ENCODE peak calls at places on chromosomes 11 and 22, in six cellular contexts. W, X, O, Z, T and Q are unnamed samples.

GRCh38 chr11:77322506-77322905 is 21.0 kb upstream of the GDPD4 start:
- DNase-seq in W (no peak), O (no peak), X (no peak), T (peak), Z (no peak), Q (no peak)

GRCh38 chr11:116842909-116843308 is 5.5 kb upstream of the APOA1 start:
- DNase-seq in Z (no peak), T (no peak), O (no peak), X (no peak), W (no peak), Q (no peak)

GRCh38 chr22:38462960-38463784 is 4.7 kb upstream of the KDELR3 start:
- DNase-seq in O (no peak), W (peak), X (no peak), T (no peak), Z (no peak), Q (peak)

GRCh38 chr11:78339483-78339882 is 78.1 kb downstream of the GAB2 start:
- DNase-seq in Z (no peak), T (no peak), X (no peak), O (no peak), W (peak), Q (no peak)

GRCh38 chr11:115377882-115378296 is 126.3 kb downstream of the CADM1 start:
- DNase-seq in X (no peak), T (peak), O (no peak), W (no peak), Z (no peak), Q (peak)

GRCh38 chr11:68412593-68413475 is 47.7 kb upstream of the PPP6R3 start:
- DNase-seq in X (no peak), W (no peak), T (peak), O (no peak), Z (peak), Q (no peak)

GRCh38 chr11:74749127-74749964 is 697 bp downstream of the RNF169 start:
- DNase-seq in X (peak), Z (no peak), W (peak), O (peak), T (peak), Q (peak)

GRCh38 chr22:40329021-40329456 is 17.3 kb upstream of the ADSL start:
- DNase-seq in X (no peak), T (no peak), Z (no peak), O (no peak), W (peak), Q (no peak)

GRCh38 chr22:22750335-22751042 is 106.1 kb downstream of the GGTLC2 start:
- DNase-seq in T (no peak), X (no peak), W (no peak), Z (no peak), O (no peak), Q (no peak)

GRCh38 chr11:121435796-121436511 is 16.2 kb upstream of the SORL1 start:
- DNase-seq in O (no peak), W (no peak), Z (no peak), T (no peak), X (no peak), Q (no peak)

GRCh38 chr22:44692662-44693007 is 9.4 kb upstream of the PRR5 start:
- DNase-seq in Z (no peak), O (no peak), X (no peak), W (no peak), T (no peak), Q (no peak)

GRCh38 chr11:34997872-34998548 is 81.6 kb downstream of the PDHX start:
- DNase-seq in Z (no peak), W (no peak), X (no peak), T (peak), O (peak), Q (no peak)

GRCh38 chr11:12137938-12138731 is 27.7 kb downstream of the MICAL2 start:
- DNase-seq in X (no peak), T (peak), O (peak), W (no peak), Z (no peak), Q (no peak)

GRCh38 chr11:6563121-6563619 is 40.2 kb downstream of the RRP8 start:
- DNase-seq in X (no peak), T (no peak), Z (no peak), W (peak), O (no peak), Q (no peak)

GRCh38 chr11:61769169-61769920 is 16.9 kb downstream of the MYRF start:
- DNase-seq in T (peak), Z (no peak), W (peak), X (peak), O (no peak), Q (peak)

GRCh38 chr11:62579252-62579651 is 5.6 kb upstream of the EEF1G start:
- DNase-seq in T (no peak), X (no peak), Z (no peak), W (no peak), O (no peak), Q (no peak)

GRCh38 chr11:105361651-105362050 is 222.1 kb upstream of the CARD18 start:
- DNase-seq in X (no peak), O (no peak), Z (no peak), T (no peak), W (no peak), Q (no peak)

GRCh38 chr11:32893091-32893946 is 708 bp downstream of the QSER1 start:
- DNase-seq in W (peak), O (peak), Z (no peak), T (peak), X (peak), Q (peak)

GRCh38 chr22:49212002-49212401 is 615.7 kb downstream of the BRD1 start:
- DNase-seq in T (no peak), O (no peak), W (no peak), X (no peak), Z (no peak), Q (no peak)

GRCh38 chr22:45082795-45083194 is 73.0 kb upstream of the PHF21B start:
- DNase-seq in W (peak), Z (no peak), X (no peak), O (peak), T (no peak), Q (no peak)

GRCh38 chr11:112024178-112024777 is 930 bp upstream of the DLAT start:
- DNase-seq in X (no peak), Z (no peak), W (peak), O (no peak), T (no peak), Q (no peak)

GRCh38 chr22:44448271-44448780 is 49.7 kb downstream of the RTL6 start:
- DNase-seq in X (peak), O (peak), T (peak), Z (no peak), W (no peak), Q (no peak)

GRCh38 chr11:27392278-27392677 is 29.3 kb upstream of the CCDC34 start:
- DNase-seq in T (no peak), Z (no peak), W (no peak), X (no peak), O (no peak), Q (no peak)

GRCh38 chr11:131234146-131234680 is 136.2 kb upstream of the NTM start:
- DNase-seq in T (no peak), W (no peak), Z (no peak), O (no peak), X (no peak), Q (no peak)

GRCh38 chr11:62644220-62644619 is 2.2 kb downstream of the GANAB start:
- DNase-seq in O (no peak), Z (no peak), X (no peak), W (no peak), T (no peak), Q (no peak)

GRCh38 chr11:3152471-3153110 is 12.5 kb downstream of the OSBPL5 start:
- DNase-seq in X (no peak), W (no peak), Z (no peak), T (peak), O (no peak), Q (no peak)

GRCh38 chr11:131815631-131816030 is 445.2 kb downstream of the NTM start:
- DNase-seq in Z (no peak), X (no peak), O (no peak), T (no peak), W (no peak), Q (no peak)

DNA sequence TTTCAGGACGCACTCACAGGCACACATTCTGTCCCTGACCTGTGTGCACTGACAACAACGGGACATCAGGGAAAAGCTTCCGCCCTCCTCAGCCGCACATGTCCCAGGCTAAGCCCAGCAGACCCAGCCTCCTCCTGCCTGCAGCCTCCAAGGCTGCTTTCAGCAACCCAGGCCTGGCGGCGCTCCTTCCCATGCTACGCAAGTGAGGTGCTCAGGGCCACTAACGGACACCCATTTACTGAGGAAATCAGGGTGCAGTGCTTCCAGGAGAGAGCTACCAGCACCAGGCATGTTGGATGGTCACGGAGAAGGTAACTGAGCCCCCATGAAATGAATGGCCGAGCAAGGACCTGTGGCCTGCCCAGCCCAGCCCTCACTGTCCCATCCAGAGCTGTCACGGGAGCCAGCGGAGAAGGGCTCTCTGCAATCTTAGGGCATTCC is 6.9 kb downstream of the MOB2 start:
- DNase-seq in X (no peak), O (no peak), W (no peak), T (no peak), Z (no peak), Q (no peak)
- TF ChIP-seq SMC3 in X (no peak), O (no peak), W (no peak), T (no peak), Z (no peak), Q (no peak)

DNA sequence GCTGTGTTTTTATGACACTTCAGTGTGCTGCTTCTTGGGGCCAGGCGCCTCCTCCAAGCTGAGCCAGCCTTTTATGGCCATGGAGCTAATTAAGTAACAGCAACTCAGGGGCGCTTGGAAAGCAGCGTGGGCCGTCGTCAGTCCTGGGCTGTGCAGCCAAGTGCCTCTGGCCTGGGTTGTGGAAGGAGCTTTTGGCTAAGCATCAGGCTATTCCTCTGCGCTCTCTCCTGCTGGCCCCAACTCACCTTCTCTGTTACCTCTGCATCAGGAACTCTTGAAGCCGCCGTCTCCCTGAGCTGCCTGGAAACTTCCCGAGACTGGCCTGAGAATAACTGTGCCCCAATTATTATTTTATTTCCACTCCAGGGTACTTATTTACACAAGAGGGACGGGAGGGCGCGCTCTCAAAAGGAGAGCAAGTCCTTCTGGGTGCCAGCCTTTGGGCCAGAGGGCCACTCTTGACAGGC is 38.7 kb upstream of the NAV2 start:
- DNase-seq in T (no peak), W (no peak), O (no peak), Z (no peak), X (no peak), Q (no peak)
- TF ChIP-seq SMC3 in T (no peak), W (no peak), O (no peak), Z (no peak), X (no peak), Q (no peak)

GRCh38 chr11:125923012-125923579 is 18.8 kb downstream of the DDX25 start:
- DNase-seq in X (peak), O (peak), W (peak), T (peak), Z (peak), Q (peak)
- TF ChIP-seq SMC3 in X (peak), O (peak), W (peak), T (peak), Z (peak), Q (peak)

GRCh38 chr11:66063900-66064299 is 6.2 kb upstream of the PACS1 start:
- DNase-seq in Z (no peak), T (no peak), W (no peak), X (no peak), O (no peak), Q (no peak)

GRCh38 chr11:66059966-66060680 is 8.0 kb downstream of the SF3B2 start:
- DNase-seq in O (no peak), T (no peak), W (no peak), X (no peak), Z (no peak), Q (no peak)

GRCh38 chr11:66062408-66062807 is 7.7 kb upstream of the PACS1 start:
- DNase-seq in O (no peak), X (no peak), T (no peak), W (no peak), Z (no peak), Q (no peak)

GRCh38 chr11:66064571-66064970 is 5.5 kb upstream of the PACS1 start:
- DNase-seq in W (no peak), X (no peak), O (no peak), T (no peak), Z (no peak), Q (no peak)

GRCh38 chr11:66061268-66061667 is 8.8 kb upstream of the PACS1 start:
- DNase-seq in Z (no peak), X (no peak), T (no peak), O (no peak), W (no peak), Q (no peak)
- TF ChIP-seq SMC3 in Z (no peak), X (no peak), T (no peak), O (no peak), W (no peak), Q (no peak)

GRCh38 chr22:32050678-32051515 is 7.8 kb downstream of the SLC5A1 start:
- DNase-seq in W (no peak), X (peak), T (peak), O (no peak), Z (peak), Q (peak)
- TF ChIP-seq SMC3 in W (no peak), X (no peak), T (no peak), O (no peak), Z (no peak), Q (no peak)

GRCh38 chr11:70844387-70844786 is 408.0 kb downstream of the SHANK2 start:
- DNase-seq in X (no peak), T (no peak), W (no peak), Z (no peak), O (no peak), Q (no peak)
- TF ChIP-seq SMC3 in X (no peak), T (no peak), W (no peak), Z (no peak), O (no peak), Q (no peak)

GRCh38 chr11:17770048-17770652 is 35.6 kb downstream of the KCNC1 start:
- DNase-seq in T (no peak), X (peak), Z (no peak), O (peak), W (peak), Q (peak)
- TF ChIP-seq SMC3 in T (no peak), X (no peak), Z (no peak), O (no peak), W (no peak), Q (no peak)